ENCODE peak calls at places on chromosomes 1 and 21, in ten cellular contexts. N, O, C, S, A, Y, X, B, W and H are unnamed samples. For H3K4me1 and H3K9me3, the result is how much of the 10 kb centered on the place peaks cover.

GRCh38 chr1:198756470-198756869 is 117.6 kb downstream of the PTPRC start:
- DNase-seq in N (no peak), O (peak), C (no peak), S (no peak), A (no peak), Y (no peak), X (no peak), B (no peak), W (no peak), H (no peak)

GRCh38 chr1:26784023-26784871 is 3.5 kb upstream of the PIGV start:
- DNase-seq in N (peak), O (peak), C (peak), S (no peak), A (no peak), Y (no peak), X (peak), B (peak), W (peak), H (peak)

GRCh38 chr1:246805135-246805716 is 81.0 kb downstream of the SCCPDH start:
- DNase-seq in N (no peak), O (no peak), C (no peak), S (no peak), A (no peak), Y (no peak), X (no peak), B (no peak), W (no peak), H (no peak)

GRCh38 chr1:164637461-164638375 is 78.7 kb downstream of the PBX1 start:
- DNase-seq in N (no peak), O (peak), C (peak), S (peak), A (no peak), Y (peak), X (no peak), B (no peak), W (no peak), H (peak)

GRCh38 chr1:62457955-62458354 is 21.1 kb downstream of the USP1 start:
- DNase-seq in N (no peak), O (no peak), C (no peak), S (no peak), A (no peak), Y (no peak), X (no peak), B (no peak), W (no peak), H (no peak)

GRCh38 chr1:175675017-175675416 is 68.4 kb downstream of the TNR start:
- DNase-seq in N (no peak), O (no peak), C (no peak), S (no peak), A (no peak), Y (no peak), X (no peak), B (no peak), W (no peak), H (no peak)

GRCh38 chr1:1290238-1290731 is 10.0 kb downstream of the SCNN1D start:
- DNase-seq in N (peak), O (peak), C (peak), S (no peak), A (no peak), Y (no peak), X (peak), B (peak), W (peak), H (peak)

GRCh38 chr1:167121375-167122120 is 27.7 kb downstream of the STYXL2 start:
- DNase-seq in N (peak), O (peak), C (peak), S (peak), A (no peak), Y (peak), X (peak), B (no peak), W (peak), H (peak)

GRCh38 chr1:18575620-18576019 is 55.0 kb upstream of the PAX7 start:
- DNase-seq in N (peak), O (peak), C (peak), S (peak), A (no peak), Y (peak), X (peak), B (peak), W (no peak), H (no peak)

GRCh38 chr1:215104283-215104682 is 21.7 kb downstream of the KCNK2 start:
- DNase-seq in N (no peak), O (peak), C (no peak), S (no peak), A (no peak), Y (no peak), X (no peak), B (no peak), W (no peak), H (no peak)

GRCh38 chr1:30388386-30388785 is 335.0 kb downstream of the MATN1 start:
- DNase-seq in N (peak), O (no peak), C (peak), S (no peak), A (no peak), Y (no peak), X (no peak), B (no peak), W (no peak), H (no peak)

GRCh38 chr1:7940034-7940433 is 605 bp downstream of the TNFRSF9 start:
- DNase-seq in N (no peak), O (no peak), C (no peak), S (no peak), A (no peak), Y (no peak), X (no peak), B (no peak), W (no peak), H (no peak)

GRCh38 chr1:183632964-183633363 is 2.6 kb downstream of the ARPC5 start:
- DNase-seq in N (no peak), O (peak), C (no peak), S (no peak), A (no peak), Y (no peak), X (no peak), B (no peak), W (no peak), H (no peak)

GRCh38 chr1:108107658-108108057 is 92.5 kb downstream of the SLC25A24 start:
- DNase-seq in N (no peak), O (peak), C (no peak), S (peak), A (no peak), Y (no peak), X (no peak), B (no peak), W (no peak), H (no peak)

GRCh38 chr1:22341791-22342605 is 109.7 kb upstream of the ZBTB40 start:
- DNase-seq in N (peak), O (peak), C (peak), S (no peak), A (no peak), Y (no peak), X (peak), B (no peak), W (peak), H (no peak)

GRCh38 chr1:15459771-15460719 is 3.5 kb downstream of the CELA2A start:
- DNase-seq in N (no peak), O (peak), C (peak), S (no peak), A (no peak), Y (no peak), X (no peak), B (no peak), W (no peak), H (no peak)

GRCh38 chr21:25462517-25462971 is 144.7 kb downstream of the MRPL39 start:
- DNase-seq in N (no peak), O (no peak), C (no peak), S (no peak), A (no peak), Y (no peak), X (no peak), B (no peak), W (no peak), H (no peak)

GRCh38 chr1:157400766-157401165 is 151.5 kb downstream of the FCRL5 start:
- DNase-seq in N (peak), O (no peak), C (no peak), S (no peak), A (no peak), Y (no peak), X (no peak), B (no peak), W (no peak), H (no peak)

GRCh38 chr21:45558044-45558721 is 15.9 kb upstream of the SLC19A1 start:
- DNase-seq in N (peak), O (no peak), C (peak), S (no peak), A (peak), Y (no peak), X (no peak), B (peak), W (peak), H (no peak)

GRCh38 chr21:39022901-39023693 is 160.2 kb downstream of the PSMG1 start:
- DNase-seq in N (peak), O (peak), C (peak), S (no peak), A (no peak), Y (no peak), X (no peak), B (no peak), W (peak), H (peak)

GRCh38 chr1:85142753-85143152 is 58.1 kb downstream of the SYDE2 start:
- DNase-seq in N (no peak), O (no peak), C (no peak), S (no peak), A (no peak), Y (no peak), X (no peak), B (no peak), W (no peak), H (peak)

GRCh38 chr1:208357663-208358507 is 113.7 kb upstream of the PLXNA2 start:
- DNase-seq in N (no peak), O (no peak), C (no peak), S (no peak), A (no peak), Y (no peak), X (peak), B (no peak), W (no peak), H (no peak)

GRCh38 chr1:38135621-38136414 is 89.2 kb upstream of the POU3F1 start:
- DNase-seq in N (peak), O (peak), C (no peak), S (no peak), A (no peak), Y (no peak), X (no peak), B (no peak), W (no peak), H (no peak)

GRCh38 chr21:16169102-16169511 is 439.3 kb downstream of the USP25 start:
- DNase-seq in N (no peak), O (peak), C (no peak), S (no peak), A (no peak), Y (no peak), X (peak), B (no peak), W (no peak), H (no peak)

GRCh38 chr1:117231748-117232373 is 21.1 kb upstream of the VTCN1 start:
- DNase-seq in N (no peak), O (no peak), C (no peak), S (no peak), A (no peak), Y (no peak), X (peak), B (no peak), W (no peak), H (no peak)

GRCh38 chr1:148160048-148160395 is 7.9 kb upstream of the NBPF11 start:
- DNase-seq in N (no peak), O (no peak), C (no peak), S (no peak), A (no peak), Y (no peak), X (no peak), B (no peak), W (peak), H (peak)

GRCh38 chr1:172914517-172915144 is 136.1 kb downstream of the TNFSF18 start:
- DNase-seq in N (no peak), O (peak), C (no peak), S (no peak), A (no peak), Y (no peak), X (no peak), B (no peak), W (no peak), H (no peak)

GRCh38 chr1:47561523-47562007 is 123.7 kb downstream of the FOXD2 start:
- DNase-seq in N (peak), O (peak), C (no peak), S (no peak), A (no peak), Y (no peak), X (no peak), B (no peak), W (no peak), H (peak)

GRCh38 chr1:180563013-180563827 is 4.5 kb downstream of the OVAAL start:
- DNase-seq in N (peak), O (peak), C (no peak), S (peak), A (no peak), Y (no peak), X (peak), B (peak), W (no peak), H (peak)

GRCh38 chr1:221272940-221273339 is 393.7 kb downstream of the HLX start:
- DNase-seq in N (no peak), O (peak), C (no peak), S (no peak), A (no peak), Y (no peak), X (no peak), B (no peak), W (no peak), H (no peak)

GRCh38 chr1:8431028-8431427 is 113.1 kb downstream of the SLC45A1 start:
- DNase-seq in N (peak), O (no peak), C (peak), S (no peak), A (no peak), Y (no peak), X (no peak), B (no peak), W (no peak), H (no peak)

GRCh38 chr1:9890224-9890731 is 19.8 kb downstream of the CTNNBIP1 start:
- DNase-seq in N (no peak), O (peak), C (peak), S (peak), A (no peak), Y (peak), X (peak), B (no peak), W (peak), H (peak)

GRCh38 chr21:38938343-38938742 is 132.6 kb downstream of the ETS2 start:
- DNase-seq in N (peak), O (peak), C (peak), S (no peak), A (no peak), Y (no peak), X (no peak), B (no peak), W (no peak), H (no peak)

GRCh38 chr1:12525311-12526181 is 92.5 kb downstream of the DHRS3 start:
- DNase-seq in N (no peak), O (no peak), C (peak), S (no peak), A (peak), Y (no peak), X (peak), B (no peak), W (peak), H (no peak)

GRCh38 chr1:156690673-156691032 is 13.4 kb upstream of the NES start:
- DNase-seq in N (peak), O (no peak), C (no peak), S (no peak), A (no peak), Y (no peak), X (no peak), B (no peak), W (no peak), H (no peak)

DNA sequence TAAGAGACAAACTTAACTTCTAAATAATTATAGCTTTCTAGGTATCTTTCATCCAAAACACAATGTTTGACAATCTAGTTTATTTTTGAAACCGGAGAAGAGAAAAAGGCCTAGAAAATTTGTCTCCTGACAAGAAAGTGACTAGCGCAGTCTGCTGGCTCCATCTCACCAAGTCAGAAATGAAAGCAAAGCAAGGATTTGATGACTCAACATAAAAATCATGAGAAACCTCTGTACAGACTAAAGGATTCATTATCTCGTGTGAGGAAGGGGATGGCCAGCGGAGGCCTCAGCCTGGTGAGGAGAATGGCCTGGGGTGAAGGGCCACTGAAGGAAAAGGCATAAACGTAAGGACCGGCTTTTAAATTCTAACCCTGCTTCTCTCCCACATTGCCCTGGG is 20.0 kb upstream of the TSNAX start:
- DNase-seq in N (no peak), O (no peak), C (no peak), S (no peak), A (no peak), Y (no peak), X (no peak), B (no peak), W (no peak), H (no peak)
- H3K4me3 ChIP-seq in N (no peak), O (no peak), C (no peak), S (no peak), A (no peak), Y (no peak), X (no peak), B (no peak), W (peak), H (no peak)

GRCh38 chr1:153568367-153569099 is 2.9 kb upstream of the S100A2 start:
- DNase-seq in N (peak), O (peak), C (peak), S (peak), A (peak), Y (peak), X (peak), B (peak), W (peak), H (peak)

GRCh38 chr1:153565529-153566374 is at the start of gene S100A2:
- DNase-seq in N (peak), O (peak), C (peak), S (peak), A (no peak), Y (peak), X (peak), B (peak), W (peak), H (peak)

GRCh38 chr1:153566414-153567371 is 1.0 kb upstream of the S100A2 start:
- DNase-seq in N (peak), O (peak), C (peak), S (peak), A (peak), Y (peak), X (peak), B (peak), W (peak), H (peak)

GRCh38 chr1:153569465-153569864 is 3.8 kb upstream of the S100A2 start:
- DNase-seq in N (no peak), O (no peak), C (no peak), S (no peak), A (no peak), Y (no peak), X (no peak), B (no peak), W (no peak), H (no peak)

DNA sequence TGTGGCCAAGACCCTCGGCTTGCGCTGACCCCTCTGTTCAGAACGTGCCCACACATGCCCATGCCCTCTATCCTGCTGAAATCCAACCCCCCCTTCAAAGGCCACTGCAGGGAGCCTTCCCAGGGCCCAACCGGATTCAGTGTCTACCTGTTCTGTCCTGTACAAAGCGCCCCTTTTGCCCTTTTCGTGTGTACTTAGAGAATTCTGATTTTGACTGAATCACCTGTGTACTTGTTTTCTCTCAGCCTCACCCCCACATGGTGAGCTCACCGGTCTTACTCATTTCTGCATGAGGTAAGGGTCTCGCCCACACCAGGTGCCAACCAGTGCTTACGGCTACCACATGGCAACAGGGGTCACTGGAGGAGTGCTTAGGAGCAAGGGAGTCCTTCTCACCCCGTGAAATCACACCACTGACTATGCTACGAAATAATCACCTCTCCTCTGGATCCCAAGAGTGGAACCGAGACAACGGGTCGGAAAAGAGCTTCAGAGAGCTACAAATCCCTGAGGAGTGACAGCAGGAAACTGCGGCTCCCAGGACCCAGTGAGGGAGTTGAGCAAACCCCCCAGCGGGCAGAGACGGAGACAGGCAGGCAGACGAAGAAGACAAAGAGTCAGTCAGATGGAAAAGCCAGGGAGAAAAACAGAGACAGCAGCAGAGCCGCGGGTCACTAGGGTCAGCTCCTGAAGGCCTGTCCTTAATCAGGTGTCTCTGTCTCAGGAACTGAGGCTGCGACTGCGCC is 2.1 kb upstream of the S100A2 start:
- DNase-seq in N (peak), O (peak), C (no peak), S (peak), A (no peak), Y (peak), X (peak), B (no peak), W (no peak), H (no peak)
- H3K4me1 ChIP-seq in N (under half), O (under half), C (under half), S (half or more), A (half or more), Y (half or more), X (under half), B (half or more), W (under half), H (under half)

GRCh38 chr1:5765465-5765864 is 226.8 kb downstream of the NPHP4 start:
- DNase-seq in N (no peak), O (no peak), C (no peak), S (no peak), A (no peak), Y (no peak), X (no peak), B (no peak), W (peak), H (no peak)

GRCh38 chr1:5769146-5769545 is 223.1 kb downstream of the NPHP4 start:
- DNase-seq in N (no peak), O (no peak), C (no peak), S (no peak), A (no peak), Y (no peak), X (no peak), B (no peak), W (peak), H (no peak)

GRCh38 chr1:5765997-5766913 is 226.0 kb downstream of the NPHP4 start:
- DNase-seq in N (no peak), O (no peak), C (no peak), S (no peak), A (peak), Y (no peak), X (no peak), B (no peak), W (peak), H (no peak)

GRCh38 chr1:5769760-5770159 is 222.5 kb downstream of the NPHP4 start:
- DNase-seq in N (no peak), O (no peak), C (no peak), S (no peak), A (no peak), Y (no peak), X (no peak), B (no peak), W (no peak), H (no peak)

DNA sequence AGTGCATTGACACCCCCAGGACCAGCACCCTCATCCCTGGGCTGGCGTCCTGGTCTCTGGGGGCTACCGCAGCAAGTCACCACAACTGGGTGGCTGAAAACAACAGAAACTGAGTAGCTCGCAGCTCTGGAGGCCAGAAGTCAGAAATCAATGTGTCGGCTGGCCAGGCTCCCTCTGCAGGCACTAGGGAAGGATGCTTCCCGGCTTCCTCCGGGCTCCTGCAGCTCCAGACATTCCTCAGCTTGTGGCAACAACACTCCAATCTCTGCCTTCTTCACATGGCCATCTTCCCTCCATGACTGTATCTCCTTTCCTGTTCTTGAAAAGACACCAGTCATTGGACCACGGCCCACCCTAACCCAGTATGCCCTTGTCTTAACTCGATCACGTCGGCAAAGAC is 224.2 kb downstream of the NPHP4 start:
- DNase-seq in N (peak), O (no peak), C (no peak), S (no peak), A (no peak), Y (no peak), X (no peak), B (no peak), W (no peak), H (no peak)
- H3K9me3 ChIP-seq in N (under half), O (under half), C (under half), S (under half), A (under half), Y (under half), X (under half), B (under half), W (under half), H (under half)

DNA sequence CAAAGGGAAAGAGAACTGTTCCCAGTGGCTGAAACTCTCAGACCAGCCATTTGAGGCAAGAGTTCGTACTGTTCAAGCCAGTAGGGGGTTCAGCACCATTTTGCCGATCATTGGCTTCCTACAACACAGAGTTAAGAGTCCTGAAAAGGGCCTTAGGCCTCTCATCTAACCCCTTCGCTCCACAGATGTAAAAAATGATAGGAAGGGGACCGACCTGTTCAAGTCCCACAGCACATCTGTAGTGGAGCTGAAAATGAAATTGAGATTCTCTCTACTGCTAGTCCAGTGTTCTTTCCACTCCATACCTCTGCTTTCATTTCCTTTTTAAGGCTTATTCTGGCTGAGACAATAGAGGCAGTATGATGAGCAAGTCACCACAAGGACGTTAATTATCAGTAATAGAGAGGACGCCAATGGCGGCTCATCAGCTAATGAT is 1.1 kb downstream of the DDR2 start:
- DNase-seq in N (no peak), O (peak), C (peak), S (no peak), A (no peak), Y (no peak), X (peak), B (no peak), W (no peak), H (no peak)
- H3K4me3 ChIP-seq in N (no peak), O (peak), C (peak), S (no peak), A (peak), Y (no peak), X (peak), B (no peak), W (peak), H (peak)